ENCODE peak calls at places on chromosomes 7 and 10, in four cellular contexts. One of them, this sample, is unnamed.

GRCh38 chr7:107049480-107049879 is 5.0 kb downstream of the PRKAR2B start:
- DNase-seq in Daoy: no peak
- DNase-seq in prostate gland: no peak
- DNase-seq in Panc1: no peak
- DNase-seq in this sample: no peak

GRCh38 chr7:20539201-20539600 is 76.3 kb upstream of the ABCB5 start:
- DNase-seq in Daoy: peak; percentile 43
- DNase-seq in prostate gland: no peak
- DNase-seq in Panc1: no peak
- DNase-seq in this sample: no peak

GRCh38 chr7:152180587-152180986 is 155.1 kb downstream of the GALNT11 start:
- DNase-seq in Panc1: no peak
- DNase-seq in Daoy: peak; percentile 9
- DNase-seq in prostate gland: no peak
- DNase-seq in this sample: no peak

GRCh38 chr7:64312826-64313225 is 935 bp upstream of the ZNF736 start:
- DNase-seq in prostate gland: no peak
- DNase-seq in Daoy: no peak
- DNase-seq in Panc1: no peak
- DNase-seq in this sample: no peak

GRCh38 chr10:5591336-5591824 is 66.6 kb downstream of the CALML3 start:
- DNase-seq in Panc1: no peak
- DNase-seq in prostate gland: no peak
- DNase-seq in Daoy: no peak
- DNase-seq in this sample: no peak

GRCh38 chr7:44964384-44964830 is 14.4 kb downstream of the MYO1G start:
- DNase-seq in Panc1: no peak
- DNase-seq in Daoy: peak; percentile 51
- DNase-seq in prostate gland: no peak
- DNase-seq in this sample: no peak

GRCh38 chr10:110209399-110209925 is 2.1 kb downstream of the MXI1 start:
- DNase-seq in Daoy: peak; percentile 43
- DNase-seq in Panc1: no peak
- DNase-seq in prostate gland: peak; percentile 48
- DNase-seq in this sample: peak; percentile 58

GRCh38 chr10:124315599-124316270 is 103.0 kb downstream of the OAT start:
- DNase-seq in Daoy: no peak
- DNase-seq in prostate gland: no peak
- DNase-seq in Panc1: no peak
- DNase-seq in this sample: no peak

GRCh38 chr7:1937252-1937605 is 267.2 kb downstream of the ELFN1 start:
- DNase-seq in prostate gland: no peak
- DNase-seq in Daoy: no peak
- DNase-seq in Panc1: no peak
- DNase-seq in this sample: no peak

GRCh38 chr7:116212859-116213258 is 2.5 kb downstream of the TES start:
- DNase-seq in Daoy: no peak
- DNase-seq in prostate gland: no peak
- DNase-seq in Panc1: no peak
- DNase-seq in this sample: no peak

GRCh38 chr7:89401099-89401498 is 605.6 kb upstream of the TEX47 start:
- DNase-seq in Panc1: no peak
- DNase-seq in prostate gland: no peak
- DNase-seq in Daoy: no peak
- DNase-seq in this sample: no peak

GRCh38 chr7:136549756-136550155 is 318.7 kb upstream of the CHRM2 start:
- DNase-seq in Panc1: no peak
- DNase-seq in Daoy: no peak
- DNase-seq in prostate gland: no peak
- DNase-seq in this sample: no peak

GRCh38 chr10:3692331-3692860 is 92.6 kb downstream of the KLF6 start:
- DNase-seq in Panc1: no peak
- DNase-seq in prostate gland: no peak
- DNase-seq in Daoy: peak; percentile 17
- DNase-seq in this sample: no peak

GRCh38 chr10:37390901-37391300 is 265.5 kb downstream of the ANKRD30A start:
- DNase-seq in prostate gland: no peak
- DNase-seq in Panc1: no peak
- DNase-seq in Daoy: no peak
- DNase-seq in this sample: no peak

GRCh38 chr10:50396491-50397311 is 145.4 kb upstream of the ASAH2 start:
- DNase-seq in Panc1: no peak
- DNase-seq in prostate gland: no peak
- DNase-seq in Daoy: no peak
- DNase-seq in this sample: no peak

GRCh38 chr7:91784469-91784868 is 96.0 kb downstream of the MTERF1 start:
- DNase-seq in prostate gland: peak; percentile 7
- DNase-seq in Daoy: peak; percentile 14
- DNase-seq in Panc1: no peak
- DNase-seq in this sample: peak; percentile 59

GRCh38 chr7:41885078-41885477 is 182.2 kb upstream of the INHBA start:
- DNase-seq in prostate gland: no peak
- DNase-seq in Panc1: no peak
- DNase-seq in Daoy: peak; percentile 70
- DNase-seq in this sample: no peak

GRCh38 chr7:139094596-139094995 is 14.9 kb downstream of the ZC3HAV1 start:
- DNase-seq in prostate gland: no peak
- DNase-seq in Daoy: no peak
- DNase-seq in Panc1: no peak
- DNase-seq in this sample: no peak

GRCh38 chr7:139034855-139035587 is 821 bp downstream of the ZC3HAV1L start:
- DNase-seq in Daoy: peak; percentile 50
- DNase-seq in prostate gland: peak; percentile 9
- DNase-seq in Panc1: no peak
- DNase-seq in this sample: no peak

GRCh38 chr7:139035588-139036353 is at the start of gene ZC3HAV1L:
- DNase-seq in prostate gland: peak; percentile 36
- DNase-seq in Panc1: no peak
- DNase-seq in Daoy: peak; percentile 72
- DNase-seq in this sample: no peak

GRCh38 chr10:32650246-32650655 is 204.3 kb downstream of the CCDC7 start:
- DNase-seq in prostate gland: no peak
- DNase-seq in Panc1: no peak
- DNase-seq in Daoy: peak; percentile 1
- DNase-seq in this sample: no peak

GRCh38 chr7:1693991-1694524 is 24.0 kb downstream of the ELFN1 start:
- DNase-seq in prostate gland: no peak
- DNase-seq in Daoy: peak; percentile 62
- DNase-seq in Panc1: no peak
- DNase-seq in this sample: no peak

GRCh38 chr10:91604936-91605534 is 27.8 kb downstream of the PPP1R3C start:
- DNase-seq in Daoy: no peak
- DNase-seq in Panc1: no peak
- DNase-seq in prostate gland: no peak
- DNase-seq in this sample: no peak

GRCh38 chr7:293681-294439 is 3.9 kb downstream of the FOXL3 start:
- DNase-seq in Panc1: no peak
- DNase-seq in Daoy: no peak
- DNase-seq in prostate gland: no peak
- DNase-seq in this sample: no peak

GRCh38 chr10:77080361-77081027 is 557.1 kb downstream of the KCNMA1 start:
- DNase-seq in Panc1: no peak
- DNase-seq in prostate gland: no peak
- DNase-seq in Daoy: no peak
- DNase-seq in this sample: no peak

GRCh38 chr10:132742837-132743194 is 43.1 kb downstream of the NKX6-2 start:
- DNase-seq in prostate gland: no peak
- DNase-seq in Panc1: no peak
- DNase-seq in Daoy: no peak
- DNase-seq in this sample: no peak

GRCh38 chr10:71393841-71394475 is 2.8 kb upstream of the CDH23 start:
- DNase-seq in Panc1: no peak
- DNase-seq in Daoy: no peak
- DNase-seq in prostate gland: no peak
- DNase-seq in this sample: no peak

GRCh38 chr7:129825005-129825553 is 127.7 kb downstream of the UBE2H start:
- DNase-seq in prostate gland: peak; percentile 60
- DNase-seq in Panc1: peak; percentile 62
- DNase-seq in Daoy: peak; percentile 90
- DNase-seq in this sample: peak; percentile 26

GRCh38 chr7:149289856-149290255 is 27.9 kb downstream of the ZNF783 start:
- DNase-seq in prostate gland: no peak
- DNase-seq in Panc1: no peak
- DNase-seq in Daoy: no peak
- DNase-seq in this sample: no peak

GRCh38 chr10:29132821-29133156 is 156.1 kb upstream of the LYZL1 start:
- DNase-seq in prostate gland: no peak
- DNase-seq in Daoy: no peak
- DNase-seq in Panc1: no peak
- DNase-seq in this sample: no peak

GRCh38 chr10:101216631-101217425 is 12.4 kb downstream of the LBX1 start:
- DNase-seq in Panc1: no peak
- DNase-seq in Daoy: no peak
- DNase-seq in prostate gland: no peak
- DNase-seq in this sample: no peak

GRCh38 chr10:132538031-132538789 is 623 bp downstream of the INPP5A start:
- DNase-seq in Panc1: no peak
- DNase-seq in Daoy: no peak
- DNase-seq in prostate gland: no peak
- DNase-seq in this sample: no peak

This sample was measured in hippocampal formation.